ENCODE peak calls at places on chromosomes 3 and 15, in four cellular contexts. One of them, this sample, is unnamed.

GRCh38 chr3:172607305-172608121 is 84.3 kb upstream of the TNFSF10 start:
- DNase-seq in HFF-Myc: peak; percentile 41
- DNase-seq in neuronal stem cell: no peak
- DNase-seq in hypothalamus: no peak
- DNase-seq in this sample: no peak

GRCh38 chr3:53464424-53464823 is 30.0 kb upstream of the CACNA1D start:
- DNase-seq in HFF-Myc: no peak
- DNase-seq in neuronal stem cell: no peak
- DNase-seq in hypothalamus: no peak
- DNase-seq in this sample: no peak

GRCh38 chr3:55285156-55285555 is 201.9 kb downstream of the WNT5A start:
- DNase-seq in HFF-Myc: no peak
- DNase-seq in neuronal stem cell: no peak
- DNase-seq in hypothalamus: no peak
- DNase-seq in this sample: no peak

GRCh38 chr3:13866406-13866965 is 13.4 kb downstream of the WNT7A start:
- DNase-seq in HFF-Myc: no peak
- DNase-seq in neuronal stem cell: no peak
- DNase-seq in hypothalamus: no peak
- DNase-seq in this sample: no peak

GRCh38 chr3:162847511-162847910 is 1350.9 kb downstream of the OTOL1 start:
- DNase-seq in HFF-Myc: no peak
- DNase-seq in neuronal stem cell: no peak
- DNase-seq in hypothalamus: no peak
- DNase-seq in this sample: no peak

GRCh38 chr3:108493862-108494261 is 16.5 kb downstream of the MYH15 start:
- DNase-seq in HFF-Myc: no peak
- DNase-seq in neuronal stem cell: no peak
- DNase-seq in hypothalamus: no peak
- DNase-seq in this sample: no peak

GRCh38 chr3:142850395-142851023 is 38.4 kb downstream of the PCOLCE2 start:
- DNase-seq in HFF-Myc: peak; percentile 51
- DNase-seq in neuronal stem cell: no peak
- DNase-seq in hypothalamus: no peak
- DNase-seq in this sample: no peak

GRCh38 chr15:38564557-38565286 is at the start of gene RASGRP1:
- DNase-seq in HFF-Myc: no peak
- DNase-seq in neuronal stem cell: peak; percentile 66
- DNase-seq in hypothalamus: peak; percentile 40
- DNase-seq in this sample: no peak

GRCh38 chr3:123949606-123950005 is 11.4 kb downstream of the CCDC14 start:
- DNase-seq in HFF-Myc: no peak
- DNase-seq in neuronal stem cell: no peak
- DNase-seq in hypothalamus: no peak
- DNase-seq in this sample: no peak

GRCh38 chr3:81851166-81851565 is 89.7 kb upstream of the GBE1 start:
- DNase-seq in HFF-Myc: no peak
- DNase-seq in neuronal stem cell: no peak
- DNase-seq in hypothalamus: no peak
- DNase-seq in this sample: no peak

GRCh38 chr15:94403246-94403824 is 172.0 kb downstream of the MCTP2 start:
- DNase-seq in HFF-Myc: no peak
- DNase-seq in neuronal stem cell: no peak
- DNase-seq in hypothalamus: no peak
- DNase-seq in this sample: no peak

GRCh38 chr3:43346990-43347749 is 60.8 kb downstream of the SNRK start:
- DNase-seq in HFF-Myc: no peak
- DNase-seq in neuronal stem cell: no peak
- DNase-seq in hypothalamus: no peak
- DNase-seq in this sample: no peak

GRCh38 chr3:168165390-168166269 is 69.9 kb upstream of the GOLIM4 start:
- DNase-seq in HFF-Myc: peak; percentile 60
- DNase-seq in neuronal stem cell: peak; percentile 45
- DNase-seq in hypothalamus: peak; percentile 32
- DNase-seq in this sample: peak; percentile 74

GRCh38 chr3:187811580-187812250 is 66.4 kb upstream of the BCL6 start:
- DNase-seq in HFF-Myc: peak; percentile 16
- DNase-seq in neuronal stem cell: no peak
- DNase-seq in hypothalamus: no peak
- DNase-seq in this sample: no peak

GRCh38 chr15:43104426-43104825 is 1.4 kb downstream of the UBR1 start:
- DNase-seq in HFF-Myc: no peak
- DNase-seq in neuronal stem cell: no peak
- DNase-seq in hypothalamus: no peak
- DNase-seq in this sample: no peak

This sample was measured in globus pallidus.